ENCODE peak calls at places on chromosomes 7 and 10, in five cellular contexts. N is H9; U is NCI-H2171 treated with DMSO at 0.1 percent for 48 hours; V is H54; S is activated T-cell treated with anti-CD3 and anti-CD28 coated beads, Interleukin-2, amount 50 U/mL, for 4 hours. J is an unnamed sample.

GRCh38 chr10:96752380-96752779 is 32.1 kb upstream of the PIK3AP1 start:
- DNase-seq in N (no peak), U (no peak), V (no peak), S (no peak), J (no peak)

GRCh38 chr10:19652750-19653149 is 163.5 kb upstream of the PLXDC2 start:
- DNase-seq in N (no peak), U (no peak), V (no peak), S (no peak), J (no peak)

GRCh38 chr7:43196379-43196778 is 83.9 kb downstream of the HECW1 start:
- DNase-seq in N (no peak), U (no peak), V (no peak), S (no peak), J (no peak)

GRCh38 chr10:84846646-84847045 is 518.3 kb downstream of the CCSER2 start:
- DNase-seq in N (no peak), U (no peak), V (no peak), S (no peak), J (no peak)

GRCh38 chr10:97319671-97320479 is 804 bp downstream of the FRAT1 start:
- DNase-seq in N (peak; percentile 70), U (peak; percentile 4), V (no peak), S (peak; percentile 48), J (no peak)

GRCh38 chr7:104629393-104629792 is 301.0 kb downstream of the LHFPL3 start:
- DNase-seq in N (no peak), U (peak; percentile 63), V (no peak), S (no peak), J (no peak)

GRCh38 chr10:110504111-110504735 is 6.5 kb downstream of the DUSP5 start:
- DNase-seq in N (no peak), U (no peak), V (no peak), S (peak; percentile 49), J (no peak)

GRCh38 chr7:20214787-20215669 is 2.2 kb downstream of the MACC1 start:
- DNase-seq in N (no peak), U (no peak), V (no peak), S (no peak), J (no peak)

GRCh38 chr10:43735907-43736306 is 87.2 kb upstream of the ZNF32 start:
- DNase-seq in N (no peak), U (no peak), V (no peak), S (no peak), J (no peak)

GRCh38 chr10:8913720-8914119 is 859.2 kb downstream of the GATA3 start:
- DNase-seq in N (no peak), U (no peak), V (no peak), S (no peak), J (no peak)

GRCh38 chr7:74674166-74674565 is 16.6 kb downstream of the GTF2I start:
- DNase-seq in N (no peak), U (no peak), V (no peak), S (no peak), J (no peak)

GRCh38 chr10:123890761-123891146 is 853 bp downstream of the CPXM2 start:
- DNase-seq in N (no peak), U (no peak), V (no peak), S (no peak), J (peak; percentile 26)

GRCh38 chr10:124025638-124026336 is 67.6 kb downstream of the CHST15 start:
- DNase-seq in N (no peak), U (no peak), V (no peak), S (no peak), J (no peak)

GRCh38 chr10:85266808-85267207 is 938.4 kb downstream of the CCSER2 start:
- DNase-seq in N (no peak), U (no peak), V (no peak), S (no peak), J (no peak)

J was measured in GM04503.